ENCODE peak calls at places on chromosomes 3 and 15, in four cellular contexts. One of them, this sample, is unnamed.

GRCh38 chr15:37059051-37059450 is 41.3 kb downstream of the MEIS2 start:
- DNase-seq in globus pallidus: no peak
- DNase-seq in right cardiac atrium: no peak
- DNase-seq in gastrocnemius medialis: no peak
- DNase-seq in this sample: no peak

GRCh38 chr3:111351334-111351733 is 190.7 kb upstream of the CD96 start:
- DNase-seq in globus pallidus: no peak
- DNase-seq in right cardiac atrium: no peak
- DNase-seq in gastrocnemius medialis: no peak
- DNase-seq in this sample: no peak

GRCh38 chr15:79004336-79004735 is 59.5 kb upstream of the CTSH start:
- DNase-seq in globus pallidus: peak; percentile 31
- DNase-seq in right cardiac atrium: no peak
- DNase-seq in gastrocnemius medialis: no peak
- DNase-seq in this sample: peak; percentile 63

GRCh38 chr3:128448491-128448890 is 18.2 kb downstream of the DNAJB8 start:
- DNase-seq in gastrocnemius medialis: no peak
- DNase-seq in right cardiac atrium: peak; percentile 4
- DNase-seq in globus pallidus: no peak
- DNase-seq in this sample: no peak

GRCh38 chr3:30548605-30549004 is 57.8 kb upstream of the TGFBR2 start:
- DNase-seq in right cardiac atrium: no peak
- DNase-seq in globus pallidus: no peak
- DNase-seq in gastrocnemius medialis: no peak
- DNase-seq in this sample: peak; percentile 27

GRCh38 chr15:84684092-84684491 is 26.1 kb upstream of the NMB start:
- DNase-seq in globus pallidus: no peak
- DNase-seq in gastrocnemius medialis: no peak
- DNase-seq in right cardiac atrium: no peak
- DNase-seq in this sample: no peak

GRCh38 chr15:62404194-62404985 is 239.3 kb upstream of the C2CD4B start:
- DNase-seq in right cardiac atrium: no peak
- DNase-seq in globus pallidus: no peak
- DNase-seq in gastrocnemius medialis: no peak
- DNase-seq in this sample: no peak

GRCh38 chr3:195768414-195768813 is 43.3 kb downstream of the MUC4 start:
- DNase-seq in gastrocnemius medialis: no peak
- DNase-seq in globus pallidus: no peak
- DNase-seq in right cardiac atrium: no peak
- DNase-seq in this sample: no peak

GRCh38 chr15:66765478-66766281 is 63.6 kb downstream of the SMAD6 start:
- DNase-seq in globus pallidus: no peak
- DNase-seq in right cardiac atrium: peak; percentile 75
- DNase-seq in gastrocnemius medialis: no peak
- DNase-seq in this sample: peak; percentile 99

GRCh38 chr3:170907519-170908234 is 760 bp downstream of the EIF5A2 start:
- DNase-seq in gastrocnemius medialis: no peak
- DNase-seq in globus pallidus: peak; percentile 9
- DNase-seq in right cardiac atrium: peak; percentile 30
- DNase-seq in this sample: no peak

GRCh38 chr3:50157821-50158556 is 2.9 kb downstream of the SEMA3F start:
- DNase-seq in gastrocnemius medialis: no peak
- DNase-seq in right cardiac atrium: no peak
- DNase-seq in globus pallidus: no peak
- DNase-seq in this sample: no peak

GRCh38 chr15:78374436-78375393 is 34.6 kb downstream of the CRABP1 start:
- DNase-seq in gastrocnemius medialis: no peak
- DNase-seq in globus pallidus: no peak
- DNase-seq in right cardiac atrium: no peak
- DNase-seq in this sample: peak; percentile 94

GRCh38 chr15:75785771-75786563 is 57.3 kb upstream of the UBE2Q2 start:
- DNase-seq in globus pallidus: no peak
- DNase-seq in gastrocnemius medialis: no peak
- DNase-seq in right cardiac atrium: no peak
- DNase-seq in this sample: no peak

GRCh38 chr3:152069871-152070270 is 196.4 kb downstream of the SUCNR1 start:
- DNase-seq in right cardiac atrium: no peak
- DNase-seq in gastrocnemius medialis: no peak
- DNase-seq in globus pallidus: no peak
- DNase-seq in this sample: no peak